ENCODE peak calls at places on chromosomes 5 and 9, in ten cellular contexts. O, X, B, D, H, Z, G, K, I and R are unnamed samples.

GRCh38 chr5:115298811-115299210 is 2.4 kb upstream of the CCDC112 start:
- DNase-seq in O (no peak), X (no peak), B (no peak), D (no peak), H (no peak), Z (no peak), G (no peak), K (no peak), I (no peak), R (no peak)

GRCh38 chr5:113276001-113276400 is 158.8 kb downstream of the TSSK1B start:
- DNase-seq in O (no peak), X (no peak), B (no peak), D (no peak), H (no peak), Z (no peak), G (no peak), K (no peak), I (no peak), R (no peak)

GRCh38 chr5:142906863-142907671 is 136.9 kb downstream of the ARHGAP26 start:
- DNase-seq in O (no peak), X (peak), B (no peak), D (no peak), H (no peak), Z (no peak), G (peak), K (no peak), I (no peak), R (no peak)

GRCh38 chr9:28927711-28928110 is 1354.4 kb upstream of the C9orf72 start:
- DNase-seq in O (no peak), X (no peak), B (no peak), D (no peak), H (no peak), Z (no peak), G (no peak), K (no peak), I (no peak), R (no peak)

GRCh38 chr5:77947051-77947428 is 170.9 kb upstream of the TBCA start:
- DNase-seq in O (no peak), X (no peak), B (no peak), D (no peak), H (no peak), Z (no peak), G (no peak), K (no peak), I (no peak), R (no peak)

GRCh38 chr5:96257904-96258303 is 175.1 kb downstream of the PCSK1 start:
- DNase-seq in O (no peak), X (no peak), B (no peak), D (no peak), H (no peak), Z (no peak), G (peak), K (no peak), I (no peak), R (no peak)

GRCh38 chr9:86575137-86575536 is 220.9 kb upstream of the TUT7 start:
- DNase-seq in O (no peak), X (no peak), B (no peak), D (no peak), H (no peak), Z (no peak), G (no peak), K (no peak), I (no peak), R (no peak)

GRCh38 chr5:140339636-140340035 is 6.8 kb downstream of the HBEGF start:
- DNase-seq in O (no peak), X (no peak), B (no peak), D (no peak), H (no peak), Z (no peak), G (no peak), K (no peak), I (no peak), R (no peak)

GRCh38 chr9:26034776-26035175 is 356.5 kb upstream of the TUSC1 start:
- DNase-seq in O (no peak), X (no peak), B (no peak), D (no peak), H (no peak), Z (no peak), G (peak), K (no peak), I (no peak), R (no peak)

GRCh38 chr5:66222455-66222854 is 78.4 kb downstream of the SREK1 start:
- DNase-seq in O (no peak), X (no peak), B (no peak), D (no peak), H (no peak), Z (no peak), G (no peak), K (no peak), I (no peak), R (no peak)

GRCh38 chr5:61289241-61289640 is 42.8 kb upstream of the ZSWIM6 start:
- DNase-seq in O (no peak), X (no peak), B (no peak), D (no peak), H (no peak), Z (no peak), G (no peak), K (no peak), I (no peak), R (no peak)

GRCh38 chr9:117414906-117415583 is at the start of gene ASTN2:
- DNase-seq in O (no peak), X (no peak), B (no peak), D (no peak), H (no peak), Z (no peak), G (no peak), K (no peak), I (peak), R (no peak)

GRCh38 chr5:92514901-92515300 is 1066.1 kb downstream of the NR2F1-AS1 start:
- DNase-seq in O (no peak), X (no peak), B (no peak), D (no peak), H (no peak), Z (no peak), G (no peak), K (no peak), I (no peak), R (no peak)

GRCh38 chr5:169100735-169101075 is 200.2 kb downstream of the SLIT3 start:
- DNase-seq in O (no peak), X (no peak), B (no peak), D (no peak), H (peak), Z (no peak), G (no peak), K (no peak), I (no peak), R (no peak)

GRCh38 chr9:35114921-35115341 is 731 bp downstream of the ATOSB start:
- DNase-seq in O (no peak), X (peak), B (peak), D (peak), H (peak), Z (peak), G (no peak), K (peak), I (peak), R (peak)

GRCh38 chr5:157672976-157673375 is 1.6 kb downstream of the C5orf52 start:
- DNase-seq in O (no peak), X (no peak), B (no peak), D (no peak), H (no peak), Z (no peak), G (no peak), K (no peak), I (no peak), R (no peak)

GRCh38 chr5:13990896-13991295 is 46.4 kb upstream of the DNAH5 start:
- DNase-seq in O (no peak), X (no peak), B (no peak), D (no peak), H (no peak), Z (no peak), G (no peak), K (no peak), I (no peak), R (no peak)

GRCh38 chr9:16712800-16713199 is 157.7 kb downstream of the BNC2 start:
- DNase-seq in O (no peak), X (no peak), B (no peak), D (no peak), H (no peak), Z (no peak), G (no peak), K (no peak), I (no peak), R (no peak)

GRCh38 chr5:132022737-132023136 is 11.3 kb upstream of the ACSL6 start:
- DNase-seq in O (no peak), X (no peak), B (no peak), D (no peak), H (no peak), Z (no peak), G (no peak), K (no peak), I (no peak), R (no peak)

GRCh38 chr5:169547508-169547907 is 36.1 kb upstream of the SPDL1 start:
- DNase-seq in O (no peak), X (no peak), B (no peak), D (no peak), H (no peak), Z (no peak), G (peak), K (no peak), I (no peak), R (no peak)

GRCh38 chr5:84436866-84437265 is 52.2 kb upstream of the EDIL3 start:
- DNase-seq in O (no peak), X (no peak), B (no peak), D (no peak), H (no peak), Z (no peak), G (peak), K (no peak), I (no peak), R (no peak)

GRCh38 chr5:171850354-171850947 is 64.8 kb downstream of the SMIM23 start:
- DNase-seq in O (peak), X (no peak), B (no peak), D (no peak), H (no peak), Z (no peak), G (no peak), K (no peak), I (no peak), R (no peak)

GRCh38 chr5:154158379-154158738 is 32.2 kb upstream of the GALNT10 start:
- DNase-seq in O (no peak), X (no peak), B (no peak), D (no peak), H (no peak), Z (no peak), G (no peak), K (no peak), I (no peak), R (no peak)

GRCh38 chr5:121138495-121138907 is 674.4 kb downstream of the PRR16 start:
- DNase-seq in O (no peak), X (no peak), B (no peak), D (no peak), H (no peak), Z (no peak), G (no peak), K (no peak), I (no peak), R (no peak)

GRCh38 chr9:134150557-134151214 is 13.7 kb downstream of the RNU6ATAC start:
- DNase-seq in O (no peak), X (no peak), B (no peak), D (no peak), H (no peak), Z (no peak), G (no peak), K (no peak), I (no peak), R (no peak)

GRCh38 chr9:75803130-75803529 is 87.3 kb upstream of the PCSK5 start:
- DNase-seq in O (no peak), X (no peak), B (no peak), D (no peak), H (no peak), Z (no peak), G (no peak), K (no peak), I (no peak), R (no peak)

GRCh38 chr9:88794100-88794499 is 197.2 kb upstream of the S1PR3 start:
- DNase-seq in O (no peak), X (no peak), B (no peak), D (no peak), H (no peak), Z (no peak), G (no peak), K (no peak), I (no peak), R (no peak)

GRCh38 chr5:142883438-142883837 is 113.3 kb downstream of the ARHGAP26 start:
- DNase-seq in O (no peak), X (no peak), B (no peak), D (no peak), H (no peak), Z (no peak), G (no peak), K (no peak), I (no peak), R (no peak)

GRCh38 chr5:61263561-61264272 is 68.3 kb upstream of the ZSWIM6 start:
- DNase-seq in O (no peak), X (no peak), B (no peak), D (no peak), H (no peak), Z (no peak), G (no peak), K (no peak), I (no peak), R (no peak)

GRCh38 chr5:148910216-148910615 is 83.8 kb downstream of the ADRB2 start:
- DNase-seq in O (no peak), X (no peak), B (no peak), D (no peak), H (no peak), Z (no peak), G (no peak), K (no peak), I (no peak), R (no peak)

GRCh38 chr9:134967547-134967930 is 49.8 kb upstream of the FCN1 start:
- DNase-seq in O (no peak), X (no peak), B (no peak), D (no peak), H (peak), Z (no peak), G (peak), K (peak), I (no peak), R (no peak)

GRCh38 chr9:90508940-90509339 is 133.7 kb downstream of the DIRAS2 start:
- DNase-seq in O (no peak), X (no peak), B (no peak), D (no peak), H (no peak), Z (no peak), G (no peak), K (no peak), I (no peak), R (no peak)

GRCh38 chr5:142569905-142570304 is 116.0 kb downstream of the FGF1 start:
- DNase-seq in O (no peak), X (no peak), B (no peak), D (no peak), H (no peak), Z (no peak), G (no peak), K (no peak), I (no peak), R (no peak)

GRCh38 chr5:31023105-31023504 is 170.4 kb upstream of the CDH6 start:
- DNase-seq in O (no peak), X (no peak), B (no peak), D (no peak), H (no peak), Z (no peak), G (peak), K (no peak), I (no peak), R (no peak)

GRCh38 chr5:33931136-33931535 is 5.0 kb upstream of the RXFP3 start:
- DNase-seq in O (no peak), X (no peak), B (no peak), D (no peak), H (no peak), Z (no peak), G (no peak), K (no peak), I (no peak), R (no peak)
- TF ChIP-seq POLR2A in O (no peak), X (no peak), B (no peak), D (no peak), H (no peak), Z (no peak), G (no peak), K (no peak), I (no peak), R (no peak)

DNA sequence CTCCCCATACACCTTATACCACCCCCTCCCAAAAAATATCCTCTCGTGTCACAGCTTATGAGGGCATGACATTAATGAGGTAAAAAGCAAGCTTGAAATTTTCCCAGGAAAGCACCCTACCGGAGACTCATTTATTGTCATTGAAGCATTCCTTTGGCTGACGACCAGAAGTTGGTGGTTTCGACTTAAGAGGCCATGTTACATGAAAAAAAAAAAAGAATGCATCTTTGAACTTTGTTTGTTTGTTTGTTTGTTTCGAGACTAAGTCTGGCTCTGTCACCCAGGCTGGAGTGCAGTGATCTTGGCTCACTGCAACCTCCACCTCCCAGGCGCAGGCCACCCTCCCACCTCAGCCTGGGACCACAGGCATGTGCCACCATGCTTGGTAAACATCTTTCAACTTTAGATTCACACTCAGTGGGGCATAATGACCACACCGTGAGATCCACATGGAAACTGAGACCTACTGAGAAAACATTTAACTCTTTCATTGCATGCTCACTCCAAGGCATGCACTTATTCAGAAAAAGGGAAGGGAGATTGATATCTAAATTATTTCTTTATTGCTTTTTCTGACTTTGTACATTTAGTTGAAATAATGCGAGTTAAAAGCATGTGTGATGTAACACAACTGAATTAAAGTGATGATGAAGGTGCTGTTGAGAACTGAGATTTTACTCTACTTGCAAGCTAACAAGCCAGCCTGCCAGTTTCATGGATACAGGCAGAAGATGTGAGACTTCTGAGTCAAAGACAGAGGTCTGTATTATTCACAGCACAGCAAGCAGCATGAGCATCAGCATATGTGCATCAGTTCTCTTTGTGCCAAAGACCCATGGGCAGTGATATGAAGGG is 5.1 kb upstream of the RAB14 start:
- DNase-seq in O (no peak), X (no peak), B (no peak), D (no peak), H (no peak), Z (no peak), G (peak), K (no peak), I (no peak), R (no peak)
- TF ChIP-seq POLR2A in O (no peak), X (no peak), B (no peak), D (no peak), H (no peak), Z (no peak), G (no peak), K (no peak), I (no peak), R (no peak)

GRCh38 chr5:138464388-138465287 is 641 bp upstream of the EGR1 start:
- DNase-seq in O (peak), X (peak), B (peak), D (peak), H (peak), Z (peak), G (peak), K (peak), I (peak), R (peak)

GRCh38 chr5:138464018-138464387 is 1.3 kb upstream of the EGR1 start:
- DNase-seq in O (peak), X (peak), B (peak), D (peak), H (peak), Z (peak), G (peak), K (peak), I (peak), R (peak)

GRCh38 chr5:138466058-138466899 is 1.0 kb downstream of the EGR1 start:
- DNase-seq in O (no peak), X (peak), B (no peak), D (peak), H (no peak), Z (no peak), G (peak), K (peak), I (no peak), R (peak)

GRCh38 chr5:138466900-138467710 is 1.8 kb downstream of the EGR1 start:
- DNase-seq in O (no peak), X (peak), B (no peak), D (peak), H (no peak), Z (peak), G (peak), K (no peak), I (no peak), R (peak)

GRCh38 chr5:138465288-138466057 is at the start of gene EGR1:
- DNase-seq in O (peak), X (peak), B (peak), D (peak), H (peak), Z (peak), G (peak), K (peak), I (peak), R (peak)
- TF ChIP-seq POLR2A in O (peak), X (peak), B (peak), D (peak), H (peak), Z (peak), G (no peak), K (peak), I (peak), R (peak)

GRCh38 chr9:99222416-99223280 is 566 bp downstream of the SEC61B start:
- DNase-seq in O (no peak), X (no peak), B (peak), D (no peak), H (no peak), Z (no peak), G (peak), K (no peak), I (no peak), R (no peak)
- TF ChIP-seq POLR2A in O (no peak), X (no peak), B (no peak), D (no peak), H (no peak), Z (no peak), G (peak), K (no peak), I (no peak), R (no peak)

GRCh38 chr9:136400038-136400834 is at the start of gene SNAPC4:
- DNase-seq in O (peak), X (peak), B (peak), D (peak), H (peak), Z (peak), G (peak), K (peak), I (peak), R (peak)
- TF ChIP-seq POLR2A in O (peak), X (peak), B (peak), D (peak), H (no peak), Z (no peak), G (peak), K (peak), I (no peak), R (no peak)

DNA sequence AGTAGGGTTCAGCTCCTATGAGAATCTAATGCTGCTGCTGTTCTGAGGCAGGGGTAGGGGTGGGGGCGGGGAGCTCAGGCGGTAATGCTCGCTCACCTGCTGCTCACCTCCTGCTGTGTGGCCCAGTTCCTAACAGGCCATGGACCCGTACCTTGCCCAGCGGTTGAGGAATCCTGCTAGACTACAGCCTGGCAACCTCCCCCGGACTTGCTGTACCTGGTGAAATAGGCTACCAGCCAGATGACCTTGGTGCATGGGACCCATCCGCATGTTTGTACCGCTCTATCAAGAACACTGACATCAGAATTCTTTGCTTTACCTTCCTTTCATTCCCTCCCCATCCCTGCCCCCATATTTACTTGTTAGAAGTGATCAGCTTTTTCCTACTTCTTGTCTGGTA is 15.3 kb downstream of the IL31RA start:
- DNase-seq in O (no peak), X (no peak), B (no peak), D (no peak), H (no peak), Z (no peak), G (no peak), K (no peak), I (no peak), R (no peak)
- TF ChIP-seq POLR2A in O (no peak), X (no peak), B (no peak), D (no peak), H (no peak), Z (no peak), G (no peak), K (no peak), I (no peak), R (no peak)